ENCODE peak calls at places on chromosomes 16 and 17, in ten cellular contexts. E is NB4, X is IMR-90, V is A549, O is HCT116, D is K562, R is sigmoid colon, G is tibial nerve, N is stomach, F is GM12892. W is an unnamed sample.
A peak's percentile ranks its signal among the peaks of the same experiment; 100 is the strongest.

GRCh38 chr16:14672403-14672971 is 21.6 kb downstream of the PLA2G10 start:
- DNase-seq in D (peak; percentile 39), V (peak; percentile 20), O (no peak), F (peak; percentile 53), N (peak; percentile 53), E (no peak), X (no peak), R (no peak), G (no peak), W (no peak)

GRCh38 chr16:31404353-31405064 is 11.4 kb downstream of the ITGAD start:
- DNase-seq in E (peak; percentile 18), R (no peak), D (peak; percentile 78), V (peak; percentile 81), F (no peak), N (no peak), X (no peak), G (no peak), O (peak; percentile 67), W (peak; percentile 76)

GRCh38 chr17:4840893-4841242 is 7.7 kb downstream of the MINK1 start:
- DNase-seq in V (no peak), X (no peak), O (no peak), E (no peak), R (no peak), F (no peak), D (no peak), G (no peak), N (no peak), W (no peak)

GRCh38 chr16:11955713-11956123 is 9.3 kb upstream of the TNFRSF17 start:
- DNase-seq in V (peak; percentile 12), N (no peak), D (no peak), R (peak; percentile 43), X (peak; percentile 98), E (no peak), O (no peak), F (no peak), G (no peak), W (peak; percentile 76)

GRCh38 chr17:57338257-57338919 is 82.1 kb downstream of the MSI2 start:
- DNase-seq in E (peak; percentile 94), G (no peak), O (no peak), D (peak; percentile 16), X (no peak), N (no peak), F (peak; percentile 44), R (no peak), V (no peak), W (no peak)

GRCh38 chr17:28533091-28533670 is 19.2 kb downstream of the UNC119 start:
- DNase-seq in E (no peak), F (no peak), V (no peak), G (no peak), X (no peak), O (no peak), R (no peak), N (no peak), D (no peak), W (no peak)

GRCh38 chr16:12210925-12211869 is 234.7 kb downstream of the SNX29 start:
- DNase-seq in D (no peak), N (no peak), O (no peak), E (no peak), F (no peak), V (no peak), R (no peak), X (no peak), G (no peak), W (no peak)

GRCh38 chr17:61075988-61076387 is 323.7 kb upstream of the TBX2 start:
- DNase-seq in G (no peak), R (no peak), V (no peak), F (no peak), E (no peak), D (no peak), X (no peak), N (no peak), O (no peak), W (no peak)

GRCh38 chr17:31266042-31266441 is 31.0 kb downstream of the OMG start:
- DNase-seq in O (no peak), N (no peak), F (no peak), V (peak; percentile 25), G (no peak), X (no peak), D (no peak), E (peak; percentile 39), R (no peak), W (no peak)

DNA sequence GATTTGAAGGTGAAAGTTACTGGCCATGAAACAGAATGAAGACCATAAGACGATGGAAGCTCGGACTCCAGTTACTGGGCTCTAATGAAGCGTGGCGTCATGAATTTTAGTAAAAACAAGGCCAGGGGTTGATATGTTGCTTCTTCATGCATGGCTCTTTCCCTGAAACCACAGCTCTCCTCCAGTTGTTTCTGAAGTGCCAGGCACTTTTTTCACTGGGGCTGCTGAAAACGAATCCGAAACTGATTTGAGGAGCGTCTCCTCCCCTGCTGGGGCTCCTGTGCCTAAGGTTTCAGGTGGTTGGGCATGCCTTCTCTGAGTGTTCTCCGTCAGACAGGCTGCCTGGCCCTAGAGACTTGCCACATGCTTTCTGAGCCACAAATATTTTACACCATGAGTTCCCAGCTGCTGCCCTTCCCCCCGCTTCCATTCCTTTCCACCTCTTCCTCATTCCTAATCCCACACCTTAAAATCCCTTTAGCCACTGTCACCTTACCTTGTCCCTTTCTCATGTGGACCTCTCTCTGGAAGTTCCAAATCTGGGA is 3.7 kb upstream of the MYL4 start:
- DNase-seq in X (peak; percentile 68), E (no peak), N (peak; percentile 72), V (no peak), O (no peak), R (peak; percentile 70), F (no peak), G (peak; percentile 48), D (no peak), W (no peak)
- TF ChIP-seq POLR2A in X (no peak), E (no peak), N (no peak), V (no peak), O (no peak), R (no peak), F (no peak), G (no peak), D (no peak), W (no peak)

DNA sequence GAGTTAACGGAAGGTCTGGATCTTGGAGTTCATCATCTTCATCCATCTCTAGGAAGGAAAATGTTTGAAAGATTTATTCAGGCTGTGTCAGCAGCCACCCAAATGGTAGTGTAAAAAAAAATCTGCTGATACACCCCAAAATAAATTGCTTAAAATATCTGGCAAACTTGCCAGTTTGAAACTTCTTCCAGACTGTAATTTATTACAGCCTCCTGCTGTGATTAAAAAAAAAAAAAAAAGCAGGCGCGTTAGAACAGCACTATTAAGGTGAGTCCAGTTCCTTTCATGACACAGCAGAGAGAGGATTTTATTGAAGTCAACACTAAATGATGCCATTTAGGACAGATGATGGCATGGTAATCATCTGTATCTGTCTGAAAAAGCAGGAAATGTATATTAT is 140.6 kb upstream of the CORO6 start:
- DNase-seq in F (no peak), D (no peak), O (no peak), E (no peak), R (no peak), N (no peak), V (no peak), X (no peak), G (no peak), W (no peak)
- TF ChIP-seq POLR2A in F (no peak), D (no peak), O (no peak), E (no peak), R (no peak), N (no peak), V (no peak), X (no peak), G (no peak), W (no peak)

GRCh38 chr17:64016974-64017373 is 3.5 kb downstream of the ICAM2 start:
- DNase-seq in X (no peak), F (no peak), O (no peak), V (no peak), D (no peak), G (no peak), R (no peak), N (no peak), E (no peak), W (no peak)

GRCh38 chr17:64017381-64017980 is 3.0 kb downstream of the ICAM2 start:
- DNase-seq in X (no peak), O (no peak), N (no peak), V (no peak), E (no peak), R (no peak), F (no peak), D (no peak), G (no peak), W (no peak)

GRCh38 chr17:64016248-64016784 is 4.1 kb downstream of the ICAM2 start:
- DNase-seq in V (no peak), F (no peak), X (no peak), O (no peak), D (no peak), R (no peak), E (no peak), N (no peak), G (no peak), W (no peak)

GRCh38 chr17:64019486-64020067 is 856 bp downstream of the ICAM2 start:
- DNase-seq in V (no peak), F (no peak), G (no peak), N (no peak), R (peak; percentile 12), O (no peak), E (no peak), D (no peak), X (no peak), W (no peak)

DNA sequence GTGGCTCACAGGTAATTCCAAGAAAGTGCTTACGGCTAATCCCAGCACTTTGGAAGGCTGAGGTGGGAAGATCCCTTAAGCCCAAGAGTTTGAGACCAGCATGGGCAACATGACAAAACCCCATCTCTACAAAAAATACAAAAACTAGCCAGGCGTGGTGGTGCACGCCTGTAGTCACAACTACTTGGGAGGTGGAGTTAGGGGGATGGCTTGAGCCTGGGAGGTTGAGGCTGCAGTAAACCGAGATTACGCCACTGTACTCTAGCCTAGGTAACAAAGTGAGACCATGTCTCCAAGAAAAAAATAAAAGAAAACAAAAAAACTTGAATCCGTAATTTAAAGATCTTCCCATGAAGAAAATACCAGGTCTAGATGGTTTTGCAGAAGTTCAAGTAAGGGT is 5.0 kb downstream of the ICAM2 start:
- DNase-seq in F (no peak), E (no peak), X (no peak), N (no peak), D (no peak), R (no peak), O (no peak), G (no peak), V (no peak), W (no peak)
- TF ChIP-seq POLR2A in F (no peak), E (no peak), X (no peak), N (no peak), D (no peak), R (no peak), O (no peak), G (no peak), V (no peak), W (no peak)

DNA sequence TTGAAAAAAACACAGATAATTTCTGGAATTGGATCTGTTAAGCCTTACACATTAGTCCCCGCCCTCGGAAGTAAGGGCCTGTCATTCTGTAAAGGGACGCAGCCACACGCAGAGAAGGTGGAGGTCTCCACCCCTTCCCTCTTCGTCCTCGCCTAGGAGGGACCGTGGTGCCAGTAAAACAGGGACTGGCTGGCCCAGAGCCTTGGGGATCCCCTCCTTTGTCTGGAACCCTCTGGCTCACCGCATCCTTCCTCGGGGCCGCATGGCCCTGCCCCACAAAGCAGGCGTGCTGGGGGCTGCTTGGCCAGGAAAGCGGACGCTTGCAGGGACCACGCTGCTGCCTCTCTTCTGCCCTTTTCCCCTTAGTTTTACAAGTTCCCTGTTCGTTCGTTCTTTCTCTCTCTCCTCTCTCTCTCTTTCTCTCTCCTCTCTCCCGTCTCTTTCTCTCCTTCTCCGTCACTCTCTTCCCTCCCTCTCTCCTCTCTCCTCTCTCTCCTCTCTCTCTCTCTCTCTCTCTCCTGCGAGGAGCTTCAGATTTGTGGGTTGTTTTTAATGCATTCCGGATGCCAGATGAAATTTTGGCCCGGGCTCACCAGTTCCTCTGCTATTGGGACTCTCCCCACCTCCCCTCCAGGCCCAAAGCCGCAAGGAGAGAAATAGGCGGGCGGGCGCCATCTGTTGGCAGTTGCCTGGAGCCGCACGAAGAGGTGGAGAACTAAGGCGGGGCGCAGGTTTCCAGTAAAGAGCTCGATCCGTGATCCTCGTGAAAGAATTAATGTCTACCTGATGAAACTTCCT is 35.1 kb upstream of the CDRT4 start:
- DNase-seq in F (peak; percentile 53), N (peak; percentile 80), O (peak; percentile 33), V (peak; percentile 71), X (peak; percentile 93), G (peak; percentile 90), D (peak; percentile 60), R (peak; percentile 97), E (peak; percentile 58), W (peak; percentile 69)
- TF ChIP-seq POLR2A in F (no peak), N (no peak), O (no peak), V (no peak), X (peak; percentile 43), G (no peak), D (no peak), R (no peak), E (no peak), W (no peak)